ENCODE peak calls at places on chromosomes 1 and 21, in six cellular contexts. Q is dorsolateral prefrontal cortex, E is fibroblast of lung, C is tibial nerve, R is AG09319, W is uterus. D is an unnamed sample.

GRCh38 chr21:45935628-45936027 is 45.9 kb upstream of the COL6A1 start:
- DNase-seq in Q (no peak), E (peak), C (no peak), R (no peak), W (no peak), D (no peak)

GRCh38 chr21:41242238-41242829 is 74.3 kb upstream of the FAM3B start:
- DNase-seq in Q (no peak), E (no peak), C (no peak), R (no peak), W (no peak), D (no peak)

GRCh38 chr1:230891413-230891812 is 23.1 kb upstream of the C1orf198 start:
- DNase-seq in Q (no peak), E (no peak), C (no peak), R (no peak), W (no peak), D (no peak)

GRCh38 chr1:43172532-43172972 is 422 bp downstream of the CFAP57 start:
- DNase-seq in Q (peak), E (peak), C (peak), R (peak), W (peak), D (peak)

GRCh38 chr1:16356867-16357266 is 4.6 kb upstream of the FBXO42 start:
- DNase-seq in Q (no peak), E (no peak), C (no peak), R (no peak), W (no peak), D (no peak)

GRCh38 chr21:41766883-41767605 is at the start of gene RIPK4:
- DNase-seq in Q (no peak), E (peak), C (no peak), R (no peak), W (no peak), D (peak)

GRCh38 chr1:54335396-54336056 is 70.7 kb downstream of the SSBP3 start:
- DNase-seq in Q (no peak), E (peak), C (peak), R (peak), W (peak), D (no peak)

GRCh38 chr21:33268736-33269441 is 2.7 kb downstream of the IL10RB start:
- DNase-seq in Q (no peak), E (no peak), C (no peak), R (no peak), W (no peak), D (no peak)

GRCh38 chr1:65156910-65157545 is 9.0 kb downstream of the AK4 start:
- DNase-seq in Q (no peak), E (no peak), C (no peak), R (no peak), W (no peak), D (no peak)

GRCh38 chr1:18289597-18289996 is 182.0 kb downstream of the IGSF21 start:
- DNase-seq in Q (no peak), E (no peak), C (no peak), R (no peak), W (no peak), D (no peak)

GRCh38 chr1:180548686-180549326 is 10.0 kb upstream of the OVAAL start:
- DNase-seq in Q (no peak), E (peak), C (no peak), R (no peak), W (no peak), D (no peak)

GRCh38 chr1:184958554-184959353 is 15.6 kb downstream of the NIBAN1 start:
- DNase-seq in Q (no peak), E (no peak), C (no peak), R (no peak), W (no peak), D (no peak)

GRCh38 chr21:44548922-44549321 is 2.4 kb downstream of the KRTAP10-2 start:
- DNase-seq in Q (no peak), E (peak), C (no peak), R (no peak), W (no peak), D (no peak)

GRCh38 chr1:221692643-221693042 is 49.2 kb downstream of the DUSP10 start:
- DNase-seq in Q (no peak), E (no peak), C (no peak), R (no peak), W (no peak), D (no peak)

GRCh38 chr1:221691320-221691719 is 50.6 kb downstream of the DUSP10 start:
- DNase-seq in Q (no peak), E (no peak), C (no peak), R (no peak), W (no peak), D (no peak)

GRCh38 chr1:221694109-221694508 is 47.8 kb downstream of the DUSP10 start:
- DNase-seq in Q (no peak), E (no peak), C (no peak), R (no peak), W (no peak), D (no peak)

GRCh38 chr1:221695346-221695745 is 46.5 kb downstream of the DUSP10 start:
- DNase-seq in Q (no peak), E (peak), C (no peak), R (no peak), W (no peak), D (no peak)

DNA sequence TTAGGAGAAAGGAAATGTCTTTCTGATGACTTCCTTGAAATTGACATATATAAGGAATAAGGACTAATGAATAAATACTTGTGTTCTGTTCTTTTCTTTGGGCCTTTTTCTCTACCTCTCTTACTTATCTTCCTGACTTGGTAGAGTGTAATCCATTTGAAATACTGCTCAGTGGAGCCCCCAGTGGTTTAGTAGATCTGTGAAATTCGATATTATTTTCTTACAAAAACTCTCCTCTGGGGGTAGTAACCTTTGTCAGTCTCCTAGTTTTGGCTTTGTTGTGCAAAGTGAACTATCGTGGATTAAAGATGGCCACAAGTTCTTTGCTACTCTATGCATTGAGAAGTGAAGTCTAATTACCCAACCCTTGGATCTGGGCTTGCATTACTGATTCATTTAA is 48.8 kb downstream of the DUSP10 start:
- DNase-seq in Q (no peak), E (no peak), C (no peak), R (no peak), W (no peak), D (no peak)
- TF ChIP-seq CTCF in Q (no peak), E (no peak), C (no peak), R (no peak), W (no peak), D (no peak)

DNA sequence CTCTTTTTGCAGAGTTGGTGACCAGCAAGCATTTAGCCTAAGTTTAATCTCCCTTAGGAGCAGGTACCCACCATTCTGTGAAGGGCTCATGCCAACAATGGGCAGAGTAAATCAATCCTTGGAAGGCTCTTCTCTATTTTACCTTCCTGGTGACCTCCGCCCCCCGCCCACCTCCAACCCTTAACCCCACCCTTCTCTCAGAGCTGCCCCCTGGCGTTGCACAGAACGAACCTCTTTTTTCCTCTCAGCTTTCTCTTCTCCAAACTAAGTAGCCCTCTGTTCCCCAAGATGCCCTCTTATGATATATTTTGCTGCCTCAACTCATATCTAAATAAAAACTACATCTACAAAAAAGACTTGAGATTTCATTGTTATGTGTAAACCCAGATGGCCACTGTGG is 186.8 kb downstream of the SEC16B start:
- DNase-seq in Q (no peak), E (no peak), C (no peak), R (no peak), W (no peak), D (no peak)
- TF ChIP-seq CTCF in Q (no peak), E (no peak), C (no peak), R (no peak), W (no peak), D (no peak)

DNA sequence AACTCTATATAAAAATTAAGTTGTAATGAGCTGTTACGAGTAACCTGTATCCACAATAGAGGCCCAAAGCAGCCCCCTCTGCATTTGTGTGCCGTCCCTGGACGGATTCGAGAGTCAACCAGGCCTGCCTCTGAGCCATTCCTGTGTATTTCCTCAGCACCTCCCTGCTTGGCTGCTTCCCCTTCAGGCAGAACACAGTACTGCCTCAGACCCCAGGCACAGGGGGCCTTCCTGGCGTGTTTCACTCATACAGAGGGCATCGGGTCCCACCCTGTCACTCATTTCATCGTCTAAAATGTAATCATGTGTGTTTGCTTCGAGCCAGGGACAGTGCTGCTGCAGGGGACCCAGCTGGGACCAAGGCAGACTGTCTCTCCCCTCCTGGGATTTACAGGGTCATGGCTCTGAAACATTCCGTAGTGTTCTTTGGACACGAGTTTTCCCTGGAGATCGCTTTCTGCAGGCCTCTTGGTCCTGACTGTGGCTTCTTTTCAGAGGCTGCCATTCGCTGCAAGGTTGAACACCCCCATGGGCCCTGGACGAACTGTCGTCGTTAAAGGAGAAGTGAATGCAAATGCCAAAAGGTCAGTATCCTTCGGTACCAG is 19.4 kb downstream of the LGALS8 start:
- DNase-seq in Q (no peak), E (no peak), C (no peak), R (no peak), W (no peak), D (no peak)
- TF ChIP-seq CTCF in Q (no peak), E (peak), C (no peak), R (no peak), W (no peak), D (no peak)

GRCh38 chr1:32613472-32613871 is 36.9 kb downstream of the ZBTB8OS start:
- DNase-seq in Q (no peak), E (no peak), C (no peak), R (no peak), W (no peak), D (no peak)

GRCh38 chr1:32606972-32607371 is 43.4 kb downstream of the ZBTB8OS start:
- DNase-seq in Q (no peak), E (no peak), C (no peak), R (no peak), W (no peak), D (no peak)

GRCh38 chr1:32611859-32612188 is 38.5 kb downstream of the ZBTB8OS start:
- DNase-seq in Q (no peak), E (no peak), C (no peak), R (no peak), W (no peak), D (no peak)

GRCh38 chr1:32609180-32609579 is 41.2 kb downstream of the ZBTB8OS start:
- DNase-seq in Q (no peak), E (no peak), C (no peak), R (no peak), W (no peak), D (no peak)

GRCh38 chr1:32612189-32612881 is 38.0 kb downstream of the ZBTB8OS start:
- DNase-seq in Q (peak), E (peak), C (peak), R (peak), W (peak), D (peak)
- TF ChIP-seq CTCF in Q (peak), E (peak), C (peak), R (peak), W (peak), D (no peak)

GRCh38 chr1:46198026-46198826 is at the start of gene POMGNT1:
- DNase-seq in Q (peak), E (peak), C (peak), R (no peak), W (no peak), D (peak)
- TF ChIP-seq CTCF in Q (peak), E (peak), C (no peak), R (peak), W (no peak), D (no peak)

GRCh38 chr1:224768971-224769370 is 152.9 kb downstream of the CNIH3 start:
- DNase-seq in Q (no peak), E (no peak), C (no peak), R (no peak), W (no peak), D (no peak)

GRCh38 chr1:224769987-224770693 is 154.0 kb downstream of the CNIH3 start:
- DNase-seq in Q (no peak), E (peak), C (no peak), R (peak), W (no peak), D (no peak)

GRCh38 chr1:224773646-224774045 is 155.8 kb upstream of the DNAH14 start:
- DNase-seq in Q (no peak), E (no peak), C (no peak), R (no peak), W (no peak), D (no peak)

GRCh38 chr1:224779491-224780020 is 149.9 kb upstream of the DNAH14 start:
- DNase-seq in Q (no peak), E (no peak), C (no peak), R (no peak), W (no peak), D (no peak)

GRCh38 chr1:224774378-224774777 is 155.1 kb upstream of the DNAH14 start:
- DNase-seq in Q (no peak), E (no peak), C (no peak), R (no peak), W (no peak), D (no peak)
- TF ChIP-seq CTCF in Q (no peak), E (peak), C (no peak), R (no peak), W (no peak), D (no peak)

D was measured in mesothelial cell of epicardium.